ENCODE peak calls at places on chromosomes 16 and 17, in nine cellular contexts. G is GM18507; Y is breast epithelium; L is naive thymus-derived CD8-positive, alpha-beta T cell; U is fibroblast of pulmonary artery; H is AG09319; I is substantia nigra; A is C1 segment of cervical spinal cord; R is HEK293T. J is an unnamed sample.
A peak's percentile ranks its signal among the peaks of the same experiment; 100 is the strongest.

GRCh38 chr16:86480444-86480843 is 29.9 kb upstream of the FOXF1 start:
- DNase-seq in R (no peak), Y (no peak), U (no peak), I (no peak), H (no peak), A (peak; percentile 8), G (no peak), L (no peak), J (no peak)

GRCh38 chr16:22192261-22193133 is 13.6 kb upstream of the EEF2K start:
- DNase-seq in R (no peak), L (peak; percentile 58), G (no peak), I (peak; percentile 15), H (peak; percentile 82), U (peak; percentile 97), Y (peak; percentile 90), A (peak; percentile 20), J (peak; percentile 90)

GRCh38 chr16:26642047-26642664 is 424.6 kb upstream of the C16orf82 start:
- DNase-seq in L (no peak), I (no peak), R (no peak), U (no peak), G (no peak), H (no peak), A (no peak), Y (no peak), J (no peak)

GRCh38 chr16:65547799-65548446 is 426.1 kb upstream of the CDH11 start:
- DNase-seq in Y (no peak), I (no peak), A (no peak), G (no peak), U (peak; percentile 97), R (no peak), L (no peak), H (peak; percentile 93), J (peak; percentile 99)

GRCh38 chr16:48366165-48367093 is 18.8 kb downstream of the SIAH1 start:
- DNase-seq in L (peak; percentile 24), G (no peak), U (peak; percentile 93), R (peak; percentile 57), I (no peak), Y (peak; percentile 48), A (no peak), H (peak; percentile 84), J (peak; percentile 66)

GRCh38 chr17:67247416-67247900 is 2.5 kb upstream of the HELZ start:
- DNase-seq in I (no peak), U (no peak), R (no peak), H (no peak), L (no peak), Y (no peak), G (no peak), A (no peak), J (no peak)

GRCh38 chr16:1183235-1183907 is 30.5 kb downstream of the CACNA1H start:
- DNase-seq in I (no peak), Y (no peak), H (no peak), L (no peak), U (peak; percentile 71), G (no peak), R (peak; percentile 35), A (no peak), J (no peak)

GRCh38 chr17:63113167-63113566 is 147.1 kb downstream of the TANC2 start:
- DNase-seq in Y (no peak), H (no peak), U (peak; percentile 23), G (no peak), I (no peak), A (no peak), R (no peak), L (no peak), J (no peak)

GRCh38 chr17:40541060-40541872 is 24.0 kb downstream of the CCR7 start:
- DNase-seq in U (no peak), G (no peak), Y (peak; percentile 66), L (peak; percentile 48), I (no peak), R (no peak), H (no peak), A (no peak), J (no peak)

GRCh38 chr17:60745544-60745943 is 67.9 kb downstream of the BCAS3 start:
- DNase-seq in G (no peak), H (no peak), I (no peak), R (no peak), U (peak; percentile 5), L (no peak), A (no peak), Y (no peak), J (no peak)

GRCh38 chr17:17754719-17755686 is 73.7 kb downstream of the RAI1 start:
- DNase-seq in L (no peak), H (no peak), G (no peak), R (no peak), Y (no peak), A (no peak), I (no peak), U (no peak), J (no peak)